ENCODE peak calls at places on chromosomes 1 and 21, in eight cellular contexts. E, W, X, U, D, M, K and V are unnamed samples.

GRCh38 chr1:78792756-78793155 is 143.1 kb downstream of the IFI44 start:
- DNase-seq in E (no peak), W (no peak), X (no peak), U (no peak), D (no peak), M (no peak), K (no peak), V (no peak)

GRCh38 chr21:38805282-38806152 is at the start of gene ETS2:
- DNase-seq in E (peak), W (peak), X (peak), U (peak), D (peak), M (peak), K (peak), V (peak)

GRCh38 chr1:232383455-232384074 is 246.4 kb downstream of the SIPA1L2 start:
- DNase-seq in E (no peak), W (no peak), X (no peak), U (no peak), D (no peak), M (no peak), K (peak), V (no peak)

GRCh38 chr1:12153181-12153785 is 13.5 kb upstream of the TNFRSF1B start:
- DNase-seq in E (peak), W (peak), X (no peak), U (peak), D (no peak), M (no peak), K (no peak), V (peak)

GRCh38 chr1:170534626-170535147 is 2.7 kb downstream of the GORAB start:
- DNase-seq in E (no peak), W (no peak), X (no peak), U (no peak), D (no peak), M (no peak), K (no peak), V (no peak)

GRCh38 chr1:223628233-223628632 is 37.3 kb downstream of the CAPN8 start:
- DNase-seq in E (peak), W (peak), X (peak), U (peak), D (peak), M (no peak), K (peak), V (peak)

GRCh38 chr1:32172621-32173245 is 6.7 kb upstream of the TXLNA start:
- DNase-seq in E (no peak), W (no peak), X (no peak), U (peak), D (no peak), M (no peak), K (no peak), V (no peak)

GRCh38 chr21:41622831-41623548 is 115.0 kb upstream of the TMPRSS2 start:
- DNase-seq in E (no peak), W (no peak), X (peak), U (no peak), D (no peak), M (no peak), K (no peak), V (no peak)

GRCh38 chr1:115648717-115649691 is 7.2 kb downstream of the VANGL1 start:
- DNase-seq in E (no peak), W (no peak), X (no peak), U (peak), D (peak), M (no peak), K (peak), V (no peak)

GRCh38 chr1:246164764-246165163 is 342.3 kb downstream of the SMYD3 start:
- DNase-seq in E (no peak), W (no peak), X (no peak), U (no peak), D (no peak), M (no peak), K (no peak), V (no peak)

GRCh38 chr1:47160716-47161115 is 23.5 kb downstream of the CYP4A22 start:
- DNase-seq in E (no peak), W (no peak), X (no peak), U (no peak), D (no peak), M (no peak), K (no peak), V (no peak)

GRCh38 chr1:242211254-242212022 is 212.5 kb upstream of the MAP1LC3C start:
- DNase-seq in E (no peak), W (no peak), X (no peak), U (no peak), D (no peak), M (no peak), K (peak), V (no peak)

GRCh38 chr1:233299450-233299849 is 3.9 kb upstream of the PCNX2 start:
- DNase-seq in E (no peak), W (no peak), X (no peak), U (no peak), D (no peak), M (no peak), K (no peak), V (no peak)

GRCh38 chr1:223680188-223680587 is 14.7 kb upstream of the CAPN8 start:
- DNase-seq in E (no peak), W (no peak), X (no peak), U (no peak), D (no peak), M (no peak), K (no peak), V (no peak)

GRCh38 chr1:67788251-67788796 is 44.9 kb downstream of the GNG12 start:
- DNase-seq in E (no peak), W (no peak), X (no peak), U (peak), D (no peak), M (no peak), K (no peak), V (no peak)

GRCh38 chr1:11807087-11807486 is 1.1 kb downstream of the CLCN6 start:
- DNase-seq in E (no peak), W (no peak), X (no peak), U (no peak), D (no peak), M (no peak), K (no peak), V (no peak)

GRCh38 chr1:231507476-231508355 is 20.8 kb upstream of the TSNAX start:
- DNase-seq in E (no peak), W (no peak), X (no peak), U (no peak), D (no peak), M (no peak), K (no peak), V (no peak)

GRCh38 chr1:230246551-230246950 is 179.5 kb downstream of the GALNT2 start:
- DNase-seq in E (no peak), W (no peak), X (no peak), U (no peak), D (no peak), M (no peak), K (no peak), V (no peak)

GRCh38 chr1:11129649-11130048 is 30.0 kb upstream of the EXOSC10 start:
- DNase-seq in E (no peak), W (no peak), X (no peak), U (no peak), D (no peak), M (no peak), K (no peak), V (no peak)

GRCh38 chr1:68485431-68486022 is 11.4 kb downstream of the DEPDC1 start:
- DNase-seq in E (no peak), W (no peak), X (no peak), U (no peak), D (no peak), M (no peak), K (no peak), V (no peak)

GRCh38 chr1:182404764-182405163 is 4.3 kb upstream of the TEDDM1 start:
- DNase-seq in E (no peak), W (no peak), X (no peak), U (no peak), D (no peak), M (no peak), K (peak), V (no peak)

GRCh38 chr1:195733826-195734225 is 874.4 kb downstream of the KCNT2 start:
- DNase-seq in E (no peak), W (no peak), X (no peak), U (no peak), D (no peak), M (no peak), K (peak), V (peak)

GRCh38 chr1:198656500-198656932 is 17.7 kb downstream of the PTPRC start:
- DNase-seq in E (no peak), W (no peak), X (no peak), U (peak), D (peak), M (no peak), K (no peak), V (no peak)

GRCh38 chr1:68230901-68231626 is 1.3 kb downstream of the WLS start:
- DNase-seq in E (no peak), W (peak), X (no peak), U (peak), D (no peak), M (no peak), K (no peak), V (no peak)

GRCh38 chr1:213983589-213984386 is 4.0 kb upstream of the PROX1 start:
- DNase-seq in E (no peak), W (no peak), X (no peak), U (no peak), D (no peak), M (no peak), K (peak), V (no peak)

GRCh38 chr1:181062800-181063428 is 25.6 kb upstream of the IER5 start:
- DNase-seq in E (no peak), W (no peak), X (no peak), U (peak), D (peak), M (no peak), K (no peak), V (peak)

GRCh38 chr1:93663191-93663614 is 18.4 kb downstream of the BCAR3 start:
- DNase-seq in E (no peak), W (no peak), X (no peak), U (no peak), D (no peak), M (no peak), K (peak), V (no peak)

GRCh38 chr1:204578867-204579664 is 62.9 kb downstream of the MDM4 start:
- DNase-seq in E (no peak), W (peak), X (peak), U (peak), D (peak), M (no peak), K (no peak), V (peak)

GRCh38 chr1:193408782-193409293 is 222.4 kb upstream of the B3GALT2 start:
- DNase-seq in E (peak), W (peak), X (no peak), U (peak), D (no peak), M (peak), K (peak), V (no peak)

GRCh38 chr1:68464891-68465290 is 15.1 kb upstream of the RPE65 start:
- DNase-seq in E (no peak), W (no peak), X (no peak), U (no peak), D (no peak), M (no peak), K (peak), V (no peak)

GRCh38 chr1:76587213-76587612 is 280.1 kb upstream of the ST6GALNAC5 start:
- DNase-seq in E (no peak), W (no peak), X (no peak), U (no peak), D (no peak), M (no peak), K (no peak), V (no peak)

GRCh38 chr1:45340816-45341215 is 576 bp upstream of the MUTYH start:
- DNase-seq in E (no peak), W (no peak), X (no peak), U (peak), D (peak), M (no peak), K (peak), V (peak)